ENCODE peak calls at places on chromosome 14, in four cellular contexts. H is HepG2, M is K562, Y is GM12878. R is an unnamed sample.
A peak's percentile ranks its signal among the peaks of the same experiment; 100 is the strongest.

GRCh38 chr14:69695664-69696527 is 71.0 kb upstream of the SRSF5 start:
- DNase-seq in Y (no peak), M (peak; percentile 54), H (no peak), R (no peak)

GRCh38 chr14:75562494-75562893 is 15.9 kb upstream of the FLVCR2 start:
- DNase-seq in H (no peak), M (no peak), Y (no peak), R (no peak)

GRCh38 chr14:104019806-104020205 is 65.7 kb upstream of the ASPG start:
- DNase-seq in H (no peak), Y (no peak), M (no peak), R (no peak)

GRCh38 chr14:96906434-96906833 is 109.3 kb downstream of the VRK1 start:
- DNase-seq in H (no peak), Y (no peak), M (no peak), R (no peak)

GRCh38 chr14:80973918-80974317 is 18.5 kb downstream of the TSHR start:
- DNase-seq in M (no peak), Y (no peak), H (no peak), R (no peak)

GRCh38 chr14:105374389-105374788 is 23.9 kb upstream of the TEX22 start:
- DNase-seq in H (no peak), M (peak; percentile 38), Y (no peak), R (no peak)

GRCh38 chr14:97468220-97468619 is 671.0 kb downstream of the VRK1 start:
- DNase-seq in Y (no peak), H (no peak), M (no peak), R (no peak)

GRCh38 chr14:35632276-35633071 is 98.5 kb downstream of the INSM2 start:
- DNase-seq in M (no peak), H (no peak), Y (no peak), R (no peak)

GRCh38 chr14:25150401-25150800 is 100.5 kb upstream of the STXBP6 start:
- DNase-seq in Y (no peak), M (no peak), H (no peak), R (no peak)

GRCh38 chr14:80164991-80165390 is 46.3 kb downstream of the DIO2 start:
- DNase-seq in H (no peak), M (no peak), Y (no peak), R (no peak)

GRCh38 chr14:92551066-92551841 is 37.7 kb downstream of the RIN3 start:
- DNase-seq in M (no peak), Y (peak; percentile 82), H (no peak), R (no peak)

GRCh38 chr14:64053694-64054669 is 201.2 kb downstream of the SYNE2 start:
- DNase-seq in H (no peak), M (no peak), Y (no peak), R (no peak)

GRCh38 chr14:50403433-50403832 is 6.8 kb upstream of the CDKL1 start:
- DNase-seq in Y (no peak), M (no peak), H (no peak), R (no peak)

GRCh38 chr14:44316647-44317432 is 190.2 kb downstream of the FSCB start:
- DNase-seq in H (peak; percentile 58), M (peak; percentile 58), Y (no peak), R (peak; percentile 26)

GRCh38 chr14:60815371-60815770 is 80.8 kb downstream of the MNAT1 start:
- DNase-seq in M (no peak), H (peak; percentile 89), Y (peak; percentile 69), R (no peak)

GRCh38 chr14:52318829-52319604 is 4.9 kb downstream of the PTGER2 start:
- DNase-seq in M (no peak), Y (no peak), H (no peak), R (no peak)

GRCh38 chr14:35818346-35819115 is 7.6 kb upstream of the BRMS1L start:
- DNase-seq in Y (no peak), M (peak; percentile 52), H (peak; percentile 86), R (peak; percentile 38)

GRCh38 chr14:73236752-73237218 is 521 bp upstream of the PAPLN start:
- DNase-seq in Y (no peak), H (no peak), M (no peak), R (no peak)

GRCh38 chr14:73237786-73238261 is 518 bp downstream of the PAPLN start:
- DNase-seq in H (no peak), Y (no peak), M (no peak), R (no peak)

GRCh38 chr14:73236157-73236556 is 1.1 kb upstream of the PAPLN start:
- DNase-seq in H (no peak), Y (no peak), M (no peak), R (no peak)

GRCh38 chr14:73238262-73238852 is 1.1 kb downstream of the PAPLN start:
- DNase-seq in H (peak; percentile 47), Y (no peak), M (no peak), R (no peak)

DNA sequence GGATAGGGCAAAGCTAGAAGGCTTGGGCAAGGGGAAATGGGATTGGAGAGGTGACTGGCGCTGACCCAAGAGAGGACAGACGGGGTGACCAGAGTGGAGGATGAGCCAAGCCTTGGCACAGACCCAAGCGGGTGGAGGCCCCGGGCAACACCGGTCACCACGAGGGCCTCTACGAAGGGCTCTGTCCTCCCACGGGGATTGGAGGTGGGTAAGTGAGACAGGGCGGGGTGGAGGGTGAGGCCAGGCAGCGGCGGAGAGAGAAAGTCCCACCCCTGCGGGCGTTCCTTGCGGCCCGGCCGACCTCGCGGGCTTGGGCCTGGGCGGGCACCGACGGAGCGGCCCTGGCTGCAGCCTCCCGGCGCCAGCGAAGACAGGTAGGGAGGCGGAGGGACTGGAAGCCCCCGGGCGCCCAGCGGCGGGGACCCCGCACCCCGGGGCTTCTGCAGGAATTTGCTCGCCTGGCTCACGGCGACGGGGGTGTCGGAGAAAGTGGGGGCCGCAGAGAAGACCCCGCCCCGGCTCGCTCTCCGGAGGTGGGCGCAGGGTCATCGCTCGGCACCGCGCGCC is at the start of gene PAPLN:
- DNase-seq in H (no peak), Y (no peak), M (no peak), R (no peak)
- TF ChIP-seq FOXM1 in H (no peak), Y (no peak), M (no peak), R (no peak)

GRCh38 chr14:31926123-31926522 is 151.0 kb upstream of the ARHGAP5 start:
- DNase-seq in Y (no peak), H (peak; percentile 87), M (peak; percentile 40), R (peak; percentile 58)
- TF ChIP-seq FOXK2 in Y (no peak), H (no peak), M (no peak), R (no peak)

GRCh38 chr14:101506921-101507300 is 54.4 kb upstream of the DIO3 start:
- DNase-seq in M (no peak), H (no peak), Y (no peak), R (no peak)
- TF ChIP-seq FOXM1 in M (no peak), H (no peak), Y (no peak), R (no peak)

DNA sequence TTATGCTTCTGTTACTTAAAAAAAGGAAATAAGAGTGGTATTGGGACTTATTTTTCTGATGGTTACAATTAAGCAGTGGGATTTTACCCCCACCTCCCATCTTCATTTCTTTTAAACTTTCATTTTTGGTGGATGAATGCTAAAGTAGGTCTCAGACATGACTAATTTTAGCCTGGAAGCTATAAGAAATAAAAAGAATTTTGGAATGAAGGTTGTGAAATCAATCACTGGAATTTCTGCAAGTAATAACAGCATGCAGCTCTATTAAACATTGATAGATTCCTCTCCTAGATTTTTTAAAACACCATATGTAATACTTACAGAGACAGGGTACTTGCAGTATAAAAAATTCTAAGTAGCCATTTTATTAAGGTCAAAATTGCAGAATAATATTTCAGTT is 164.2 kb upstream of the CLEC14A start:
- DNase-seq in M (no peak), Y (no peak), H (no peak), R (no peak)
- TF ChIP-seq FOXK2 in M (no peak), Y (no peak), H (no peak), R (no peak)

GRCh38 chr14:68547305-68548193 is 245.3 kb downstream of the ZFP36L1 start:
- DNase-seq in Y (no peak), M (no peak), H (no peak), R (peak; percentile 15)
- TF ChIP-seq FOXM1 in Y (no peak), M (no peak), H (no peak), R (no peak)

DNA sequence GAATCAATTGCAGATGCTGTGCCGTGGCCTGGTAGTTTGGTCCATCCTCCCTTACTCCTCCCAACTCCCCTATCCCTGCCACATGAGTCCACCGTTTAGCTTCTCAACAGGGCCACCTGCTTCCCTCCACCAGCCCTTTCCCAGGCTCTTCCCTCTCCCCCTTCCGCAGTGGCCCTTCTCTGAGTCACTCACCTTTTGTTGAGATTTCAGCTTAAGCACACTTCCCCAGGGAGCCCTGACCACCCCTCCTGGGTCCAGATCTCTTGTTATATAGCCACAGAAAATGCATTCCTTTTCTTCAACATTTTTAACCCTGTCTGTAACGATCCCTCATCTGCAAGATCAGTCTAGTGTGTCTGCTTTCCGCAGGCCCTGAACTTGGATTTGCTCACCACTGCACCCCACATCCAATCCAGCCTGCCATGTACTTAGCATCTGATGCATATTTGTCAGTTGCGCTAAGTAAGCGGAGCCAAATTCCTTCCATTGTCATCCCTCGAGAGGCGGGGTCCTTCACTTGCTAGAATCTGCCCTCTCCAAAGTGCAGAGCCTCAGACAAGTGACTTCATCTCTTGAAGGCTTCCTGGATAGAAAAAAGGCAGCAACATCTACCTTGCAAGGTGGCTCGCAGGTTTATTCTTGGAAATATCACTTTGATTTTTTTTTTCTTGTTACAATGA is 41.1 kb downstream of the TMEM63C start:
- DNase-seq in H (no peak), M (no peak), Y (no peak), R (no peak)
- TF ChIP-seq FOXK2 in H (no peak), M (no peak), Y (no peak), R (no peak)

DNA sequence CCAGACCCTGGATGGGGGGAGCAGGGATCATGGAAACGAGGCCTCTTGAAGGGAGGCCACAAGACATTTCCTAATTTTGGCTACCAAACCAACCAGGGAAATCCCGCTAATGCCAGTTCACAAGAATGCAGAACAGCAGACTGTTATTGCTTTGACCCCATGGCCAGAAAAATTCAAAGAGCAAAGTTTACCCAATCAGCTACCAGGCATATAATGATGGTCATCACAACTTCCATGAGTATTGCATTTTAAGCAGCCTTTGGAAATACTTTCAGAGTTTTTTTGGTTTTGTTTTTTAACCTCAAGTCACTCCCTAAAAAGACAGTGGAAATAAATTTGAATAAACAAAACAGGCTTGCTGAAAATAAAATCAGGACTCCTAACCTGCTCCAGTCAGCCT is at the start of gene IL25:
- DNase-seq in H (no peak), Y (no peak), M (no peak), R (no peak)
- TF ChIP-seq FOXM1 in H (no peak), Y (no peak), M (no peak), R (no peak)

GRCh38 chr14:100140452-100141132 is 18.9 kb downstream of the DEGS2 start:
- DNase-seq in Y (no peak), H (peak; percentile 82), M (peak; percentile 89), R (no peak)
- TF ChIP-seq FOXK2 in Y (no peak), H (no peak), M (no peak), R (no peak)